ENCODE peak calls at places on chromosomes 11 and 22, in five cellular contexts. One of them, this sample, is unnamed.

GRCh38 chr22:36417281-36417686 is 29.5 kb upstream of the MYH9 start:
- DNase-seq in HFF-Myc: peak; percentile 81
- DNase-seq in IMR-90: peak; percentile 73
- DNase-seq in gastrocnemius medialis: no peak
- DNase-seq in NB4: no peak
- DNase-seq in this sample: peak; percentile 98

GRCh38 chr11:111363985-111364384 is 15.1 kb downstream of the POU2AF1 start:
- DNase-seq in HFF-Myc: no peak
- DNase-seq in IMR-90: no peak
- DNase-seq in gastrocnemius medialis: no peak
- DNase-seq in NB4: no peak
- DNase-seq in this sample: no peak

GRCh38 chr11:70766901-70767300 is 368.6 kb downstream of the CTTN start:
- DNase-seq in HFF-Myc: no peak
- DNase-seq in IMR-90: no peak
- DNase-seq in gastrocnemius medialis: no peak
- DNase-seq in NB4: no peak
- DNase-seq in this sample: no peak

GRCh38 chr11:64608260-64608538 is 17.2 kb downstream of the SLC22A12 start:
- DNase-seq in HFF-Myc: no peak
- DNase-seq in IMR-90: no peak
- DNase-seq in gastrocnemius medialis: no peak
- DNase-seq in NB4: no peak
- DNase-seq in this sample: no peak

GRCh38 chr11:17343907-17344306 is 7.7 kb upstream of the NCR3LG1 start:
- DNase-seq in HFF-Myc: no peak
- DNase-seq in IMR-90: peak; percentile 87
- DNase-seq in gastrocnemius medialis: no peak
- DNase-seq in NB4: no peak
- DNase-seq in this sample: peak; percentile 76

GRCh38 chr11:112794321-112794720 is 166.9 kb upstream of the NCAM1 start:
- DNase-seq in HFF-Myc: no peak
- DNase-seq in IMR-90: no peak
- DNase-seq in gastrocnemius medialis: no peak
- DNase-seq in NB4: no peak
- DNase-seq in this sample: no peak

GRCh38 chr22:49334976-49335375 is 492.7 kb downstream of the BRD1 start:
- DNase-seq in HFF-Myc: no peak
- DNase-seq in IMR-90: no peak
- DNase-seq in gastrocnemius medialis: no peak
- DNase-seq in NB4: no peak
- DNase-seq in this sample: no peak

GRCh38 chr11:118200901-118201680 is 23.7 kb downstream of the JAML start:
- DNase-seq in HFF-Myc: no peak
- DNase-seq in IMR-90: no peak
- DNase-seq in gastrocnemius medialis: no peak
- DNase-seq in NB4: no peak
- DNase-seq in this sample: no peak

GRCh38 chr11:102120437-102120935 is 10.2 kb downstream of the YAP1 start:
- DNase-seq in HFF-Myc: no peak
- DNase-seq in IMR-90: peak; percentile 39
- DNase-seq in gastrocnemius medialis: no peak
- DNase-seq in NB4: no peak
- DNase-seq in this sample: no peak

GRCh38 chr22:35905894-35906293 is 122.7 kb downstream of the RBFOX2 start:
- DNase-seq in HFF-Myc: no peak
- DNase-seq in IMR-90: no peak
- DNase-seq in gastrocnemius medialis: no peak
- DNase-seq in NB4: no peak
- DNase-seq in this sample: peak; percentile 41

GRCh38 chr11:123173040-123173855 is 21.8 kb downstream of the CLMP start:
- DNase-seq in HFF-Myc: peak; percentile 97
- DNase-seq in IMR-90: peak; percentile 100
- DNase-seq in gastrocnemius medialis: no peak
- DNase-seq in NB4: peak; percentile 46
- DNase-seq in this sample: peak; percentile 98

GRCh38 chr11:118206612-118207031 is 18.2 kb downstream of the JAML start:
- DNase-seq in HFF-Myc: no peak
- DNase-seq in IMR-90: no peak
- DNase-seq in gastrocnemius medialis: no peak
- DNase-seq in NB4: peak; percentile 79
- DNase-seq in this sample: no peak

GRCh38 chr11:47056261-47056915 is 119.8 kb downstream of the CSTPP1 start:
- DNase-seq in HFF-Myc: peak; percentile 33
- DNase-seq in IMR-90: peak; percentile 94
- DNase-seq in gastrocnemius medialis: no peak
- DNase-seq in NB4: peak; percentile 8
- DNase-seq in this sample: peak; percentile 17

GRCh38 chr11:70881948-70882715 is 370.2 kb downstream of the SHANK2 start:
- DNase-seq in HFF-Myc: no peak
- DNase-seq in IMR-90: no peak
- DNase-seq in gastrocnemius medialis: no peak
- DNase-seq in NB4: no peak
- DNase-seq in this sample: no peak

GRCh38 chr22:46995501-46996360 is 233.3 kb downstream of the TBC1D22A start:
- DNase-seq in HFF-Myc: no peak
- DNase-seq in IMR-90: no peak
- DNase-seq in gastrocnemius medialis: no peak
- DNase-seq in NB4: no peak
- DNase-seq in this sample: no peak

GRCh38 chr11:69718147-69718546 is 14.3 kb upstream of the FGF19 start:
- DNase-seq in HFF-Myc: no peak
- DNase-seq in IMR-90: peak; percentile 23
- DNase-seq in gastrocnemius medialis: no peak
- DNase-seq in NB4: peak; percentile 93
- DNase-seq in this sample: no peak

GRCh38 chr11:33721984-33722383 is 14.2 kb downstream of the CD59 start:
- DNase-seq in HFF-Myc: no peak
- DNase-seq in IMR-90: no peak
- DNase-seq in gastrocnemius medialis: peak; percentile 79
- DNase-seq in NB4: no peak
- DNase-seq in this sample: no peak

GRCh38 chr11:128905345-128906184 is 14.4 kb downstream of the KCNJ5 start:
- DNase-seq in HFF-Myc: no peak
- DNase-seq in IMR-90: peak; percentile 26
- DNase-seq in gastrocnemius medialis: no peak
- DNase-seq in NB4: peak; percentile 86
- DNase-seq in this sample: peak; percentile 72

GRCh38 chr11:44760917-44761545 is 34.3 kb downstream of the TSPAN18 start:
- DNase-seq in HFF-Myc: no peak
- DNase-seq in IMR-90: peak; percentile 96
- DNase-seq in gastrocnemius medialis: peak; percentile 22
- DNase-seq in NB4: no peak
- DNase-seq in this sample: peak; percentile 88

GRCh38 chr11:108221401-108221800 is 1.0 kb downstream of the NPAT start:
- DNase-seq in HFF-Myc: no peak
- DNase-seq in IMR-90: peak; percentile 45
- DNase-seq in gastrocnemius medialis: no peak
- DNase-seq in NB4: peak; percentile 28
- DNase-seq in this sample: peak; percentile 26

GRCh38 chr11:108220721-108221346 is 1.6 kb downstream of the NPAT start:
- DNase-seq in HFF-Myc: no peak
- DNase-seq in IMR-90: no peak
- DNase-seq in gastrocnemius medialis: no peak
- DNase-seq in NB4: peak; percentile 53
- DNase-seq in this sample: peak; percentile 4

GRCh38 chr11:108216988-108217387 is 5.5 kb downstream of the NPAT start:
- DNase-seq in HFF-Myc: no peak
- DNase-seq in IMR-90: no peak
- DNase-seq in gastrocnemius medialis: no peak
- DNase-seq in NB4: peak; percentile 34
- DNase-seq in this sample: peak; percentile 12

GRCh38 chr11:108218912-108219783 is 3.3 kb downstream of the NPAT start:
- DNase-seq in HFF-Myc: no peak
- DNase-seq in IMR-90: no peak
- DNase-seq in gastrocnemius medialis: no peak
- DNase-seq in NB4: no peak
- DNase-seq in this sample: no peak

DNA sequence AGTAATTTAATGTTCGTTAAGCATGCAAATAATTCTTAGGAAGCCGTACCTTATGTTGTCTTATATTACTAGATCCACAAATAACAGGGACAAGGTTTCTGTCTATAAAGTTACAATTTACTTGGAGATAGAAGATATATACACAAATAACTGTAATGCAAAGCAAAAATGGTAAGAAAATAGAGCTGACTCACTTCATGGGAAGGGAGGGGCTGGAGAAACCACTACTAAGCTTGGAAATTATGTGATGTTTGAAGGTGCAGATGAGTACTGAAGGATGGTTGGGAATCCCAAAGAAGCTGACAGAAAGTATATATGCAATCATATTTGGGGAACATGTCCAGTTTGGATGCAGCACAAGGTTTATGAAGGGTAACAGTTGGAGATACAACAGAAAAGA is 4.0 kb downstream of the NPAT start:
- DNase-seq in HFF-Myc: no peak
- DNase-seq in IMR-90: peak; percentile 25
- DNase-seq in gastrocnemius medialis: no peak
- DNase-seq in NB4: no peak
- DNase-seq in this sample: peak; percentile 20
- H3K4me3 ChIP-seq in HFF-Myc: no peak overlapping the region
- H3K4me3 ChIP-seq in IMR-90: no peak overlapping the region
- H3K4me3 ChIP-seq in gastrocnemius medialis: no peak overlapping the region
- H3K4me3 ChIP-seq in NB4: no peak overlapping the region
- H3K4me3 ChIP-seq in this sample: no peak overlapping the region

DNA sequence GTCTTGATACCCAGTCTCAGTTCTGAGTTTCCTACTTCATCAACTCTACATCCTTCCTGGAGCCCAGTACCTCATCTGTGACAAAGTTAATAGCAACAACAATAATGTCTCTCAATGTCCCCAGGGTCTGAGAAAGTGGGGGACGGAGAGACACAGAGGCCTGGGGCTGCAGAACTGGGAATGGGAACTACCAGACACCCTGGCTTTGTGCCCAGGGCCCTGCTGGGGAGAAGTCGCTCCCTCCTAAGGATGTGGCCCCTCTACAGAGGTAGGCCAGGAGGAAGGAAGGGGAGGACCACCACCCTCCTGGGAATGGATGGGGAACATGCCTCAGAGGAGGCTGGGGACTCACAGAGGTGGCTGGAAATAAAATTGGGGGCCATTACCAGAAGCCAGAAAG is 5.5 kb downstream of the PRG3 start:
- DNase-seq in HFF-Myc: no peak
- DNase-seq in IMR-90: no peak
- DNase-seq in gastrocnemius medialis: no peak
- DNase-seq in NB4: no peak
- DNase-seq in this sample: no peak
- TF ChIP-seq CTCF in HFF-Myc: no peak
- TF ChIP-seq CTCF in IMR-90: no peak
- TF ChIP-seq CTCF in gastrocnemius medialis: no peak
- TF ChIP-seq CTCF in NB4: no peak
- TF ChIP-seq CTCF in this sample: no peak

GRCh38 chr11:66904981-66905521 is 48.2 kb downstream of the LRFN4 start:
- DNase-seq in HFF-Myc: no peak
- DNase-seq in IMR-90: no peak
- DNase-seq in gastrocnemius medialis: no peak
- DNase-seq in NB4: no peak
- DNase-seq in this sample: peak; percentile 15
- H3K4me3 ChIP-seq in HFF-Myc: no peak overlapping the region
- H3K4me3 ChIP-seq in IMR-90: no peak overlapping the region
- H3K4me3 ChIP-seq in gastrocnemius medialis: no peak overlapping the region
- H3K4me3 ChIP-seq in NB4: no peak overlapping the region
- H3K4me3 ChIP-seq in this sample: no peak overlapping the region

GRCh38 chr11:66603072-66603471 is 10.1 kb downstream of the CCS start:
- DNase-seq in HFF-Myc: no peak
- DNase-seq in IMR-90: no peak
- DNase-seq in gastrocnemius medialis: no peak
- DNase-seq in NB4: no peak
- DNase-seq in this sample: no peak
- TF ChIP-seq CTCF in HFF-Myc: no peak
- TF ChIP-seq CTCF in IMR-90: no peak
- TF ChIP-seq CTCF in gastrocnemius medialis: no peak
- TF ChIP-seq CTCF in NB4: no peak
- TF ChIP-seq CTCF in this sample: no peak